ENCODE peak calls at places on chromosomes 3 and 15, in four cellular contexts. O is GM23338, B is foreskin keratinocyte, C is heart left ventricle. K is an unnamed sample.

GRCh38 chr15:101014276-101014675 is 95.1 kb downstream of the LRRK1 start:
- DNase-seq in O (no peak), B (no peak), C (no peak), K (no peak)

GRCh38 chr3:73504255-73504654 is 120.5 kb downstream of the PDZRN3 start:
- DNase-seq in O (no peak), B (no peak), C (no peak), K (no peak)

GRCh38 chr3:185760091-185760490 is 64.8 kb downstream of the IGF2BP2 start:
- DNase-seq in O (no peak), B (no peak), C (no peak), K (no peak)

GRCh38 chr15:32923176-32923575 is 205.4 kb downstream of the GREM1 start:
- DNase-seq in O (no peak), B (no peak), C (no peak), K (no peak)

GRCh38 chr3:59268170-59268569 is 218.3 kb upstream of the CFAP20DC start:
- DNase-seq in O (no peak), B (peak), C (no peak), K (no peak)

GRCh38 chr3:49346797-49347251 is 7.0 kb upstream of the USP4 start:
- DNase-seq in O (no peak), B (peak), C (no peak), K (no peak)

GRCh38 chr15:39585871-39586301 is 5.0 kb downstream of the THBS1 start:
- DNase-seq in O (no peak), B (peak), C (no peak), K (no peak)

GRCh38 chr3:151766454-151766853 is 32.7 kb downstream of the AADACL2 start:
- DNase-seq in O (no peak), B (no peak), C (no peak), K (no peak)

DNA sequence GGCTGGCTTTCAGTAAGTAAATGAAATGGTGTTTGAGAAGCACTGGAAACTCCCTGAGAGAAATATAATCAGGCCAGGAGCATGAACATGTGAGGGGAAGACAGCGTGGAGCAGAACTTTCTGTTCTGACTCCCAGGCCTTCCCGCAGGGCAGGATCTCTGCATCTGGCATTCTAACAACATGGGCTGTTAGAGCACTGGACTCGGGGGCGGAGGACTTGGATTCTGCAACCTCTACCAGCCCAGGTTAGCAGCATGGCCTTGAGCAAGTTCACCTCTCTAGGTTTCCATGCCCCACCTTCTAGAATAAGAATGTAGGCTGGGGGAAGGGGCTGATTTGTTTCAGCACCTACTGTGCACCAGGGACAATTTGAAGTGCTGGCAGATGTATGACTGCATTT is 12.5 kb upstream of the BFSP2 start:
- DNase-seq in O (no peak), B (no peak), C (no peak), K (no peak)
- H3K27ac ChIP-seq in O (no peak), B (no peak), C (no peak), K (no peak)

GRCh38 chr3:101836907-101837598 is 12.3 kb upstream of the NFKBIZ start:
- DNase-seq in O (no peak), B (peak), C (no peak), K (no peak)

GRCh38 chr3:101833446-101833974 is 15.8 kb upstream of the NFKBIZ start:
- DNase-seq in O (no peak), B (no peak), C (no peak), K (no peak)

GRCh38 chr3:101840066-101840465 is 9.2 kb upstream of the NFKBIZ start:
- DNase-seq in O (no peak), B (no peak), C (no peak), K (no peak)

GRCh38 chr3:101836160-101836559 is 13.2 kb upstream of the NFKBIZ start:
- DNase-seq in O (no peak), B (no peak), C (no peak), K (no peak)

GRCh38 chr3:101835676-101836075 is 13.6 kb upstream of the NFKBIZ start:
- DNase-seq in O (no peak), B (no peak), C (no peak), K (no peak)
- H3K27ac ChIP-seq in O (no peak), B (no peak), C (no peak), K (no peak)

GRCh38 chr3:150544040-150544439 is 2.3 kb downstream of the SERP1 start:
- DNase-seq in O (no peak), B (peak), C (no peak), K (no peak)

GRCh38 chr3:150545419-150546225 is 674 bp downstream of the SERP1 start:
- DNase-seq in O (peak), B (peak), C (peak), K (no peak)

GRCh38 chr3:150544726-150545125 is 1.6 kb downstream of the SERP1 start:
- DNase-seq in O (no peak), B (no peak), C (no peak), K (no peak)

GRCh38 chr3:150543531-150543930 is 2.8 kb downstream of the SERP1 start:
- DNase-seq in O (no peak), B (no peak), C (no peak), K (no peak)

DNA sequence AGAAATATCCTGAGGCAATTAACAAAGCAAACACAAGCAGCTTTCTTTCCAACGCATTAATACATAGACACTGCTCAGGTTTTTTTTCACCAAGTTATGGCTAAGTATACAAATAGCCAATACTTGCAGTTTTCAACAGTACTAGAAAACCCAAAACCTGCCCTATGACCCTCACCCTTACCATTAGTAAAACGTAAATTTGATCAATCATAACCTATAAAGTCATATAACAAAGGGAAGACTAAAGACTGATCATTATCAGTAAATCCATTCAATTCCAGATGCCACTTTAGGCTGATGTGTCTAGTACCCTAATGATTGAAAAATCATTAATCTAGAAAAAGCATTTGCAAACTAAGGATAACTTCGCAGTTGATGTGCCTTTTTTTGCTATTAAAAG is 3.2 kb downstream of the SERP1 start:
- DNase-seq in O (no peak), B (no peak), C (no peak), K (no peak)
- H3K27ac ChIP-seq in O (no peak), B (no peak), C (no peak), K (no peak)

GRCh38 chr3:113096158-113096893 is 105.5 kb downstream of the GTPBP8 start:
- DNase-seq in O (no peak), B (no peak), C (no peak), K (no peak)

GRCh38 chr3:113092746-113093145 is 102.0 kb downstream of the GTPBP8 start:
- DNase-seq in O (no peak), B (no peak), C (no peak), K (no peak)

GRCh38 chr3:113094514-113094913 is 103.7 kb downstream of the GTPBP8 start:
- DNase-seq in O (peak), B (no peak), C (no peak), K (no peak)

GRCh38 chr3:113100063-113100462 is 109.3 kb downstream of the GTPBP8 start:
- DNase-seq in O (no peak), B (no peak), C (no peak), K (no peak)

GRCh38 chr3:113097821-113098516 is 107.2 kb downstream of the GTPBP8 start:
- DNase-seq in O (no peak), B (peak), C (no peak), K (peak)
- H3K27ac ChIP-seq in O (no peak), B (no peak), C (no peak), K (peak)

DNA sequence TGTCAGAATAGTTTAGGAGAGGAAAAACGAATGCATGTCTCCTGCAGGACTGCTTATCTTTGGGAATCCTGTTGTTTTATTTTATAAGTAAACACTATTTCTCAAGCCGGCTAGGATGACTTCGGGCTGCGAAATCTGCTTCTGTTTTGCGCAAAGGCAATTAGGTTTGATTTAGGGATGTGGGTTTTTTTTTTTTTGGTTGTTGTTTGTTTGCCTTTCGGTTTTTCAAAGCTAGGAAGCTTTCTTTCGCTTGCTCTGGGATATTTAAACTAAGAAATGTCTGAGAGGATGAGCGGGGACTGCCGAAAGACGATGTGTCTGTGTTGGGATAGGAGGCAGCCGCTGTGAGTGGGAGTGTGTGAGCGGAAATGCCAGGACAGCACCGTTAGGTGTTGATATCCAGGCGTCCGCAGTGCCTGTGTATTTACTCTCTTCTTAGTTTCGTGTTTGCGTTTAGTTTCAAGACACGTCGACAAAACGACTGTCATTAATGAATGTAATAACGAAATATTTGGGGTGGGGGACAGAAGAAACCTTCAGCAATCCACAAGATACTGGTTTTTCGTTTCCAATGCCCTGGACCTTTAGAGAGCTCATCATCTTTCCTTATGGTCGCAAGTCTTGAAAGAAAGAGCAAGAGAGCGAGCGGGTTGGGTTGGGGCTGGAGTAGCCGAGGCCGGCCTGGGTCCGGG is 620 bp downstream of the ISL2 start:
- DNase-seq in O (peak), B (peak), C (no peak), K (no peak)
- H3K27ac ChIP-seq in O (no peak), B (no peak), C (no peak), K (peak)

GRCh38 chr3:66430876-66431275 is 69.9 kb downstream of the LRIG1 start:
- DNase-seq in O (no peak), B (no peak), C (no peak), K (no peak)
- H3K27ac ChIP-seq in O (no peak), B (no peak), C (peak), K (no peak)

K was measured in epithelial cell of prostate.